ENCODE peak calls at places on chromosomes 7 and 10, in ten cellular contexts. D, Y, O, I, Z, G, Q, A, T and N are unnamed samples.

GRCh38 chr7:137390076-137390475 is 46.5 kb upstream of the PTN start:
- DNase-seq in D (no peak), Y (no peak), O (no peak), I (no peak), Z (no peak), G (peak), Q (no peak), A (no peak), T (no peak), N (no peak)

GRCh38 chr7:19754521-19755116 is 18.8 kb downstream of the TMEM196 start:
- DNase-seq in D (no peak), Y (no peak), O (peak), I (peak), Z (peak), G (peak), Q (peak), A (peak), T (peak), N (no peak)

GRCh38 chr7:137989127-137989526 is 12.8 kb downstream of the CREB3L2 start:
- DNase-seq in D (no peak), Y (no peak), O (peak), I (no peak), Z (no peak), G (no peak), Q (no peak), A (no peak), T (no peak), N (no peak)

GRCh38 chr7:24836084-24836483 is 78.8 kb upstream of the GSDME start:
- DNase-seq in D (no peak), Y (no peak), O (no peak), I (no peak), Z (no peak), G (no peak), Q (no peak), A (no peak), T (no peak), N (no peak)

GRCh38 chr7:83162402-83163256 is at the start of gene PCLO:
- DNase-seq in D (peak), Y (peak), O (peak), I (peak), Z (peak), G (peak), Q (peak), A (peak), T (peak), N (peak)

GRCh38 chr10:98892523-98892922 is 343.1 kb downstream of the HPSE2 start:
- DNase-seq in D (no peak), Y (no peak), O (no peak), I (no peak), Z (no peak), G (no peak), Q (no peak), A (no peak), T (no peak), N (no peak)

GRCh38 chr10:35335133-35335532 is 1.2 kb upstream of the CCNY start:
- DNase-seq in D (no peak), Y (no peak), O (no peak), I (no peak), Z (no peak), G (no peak), Q (no peak), A (no peak), T (no peak), N (no peak)

GRCh38 chr7:127689194-127689772 is 37.3 kb downstream of the SND1 start:
- DNase-seq in D (no peak), Y (no peak), O (no peak), I (no peak), Z (no peak), G (no peak), Q (no peak), A (no peak), T (no peak), N (no peak)

GRCh38 chr7:141563956-141564623 is 12.9 kb downstream of the AGK start:
- DNase-seq in D (no peak), Y (no peak), O (no peak), I (no peak), Z (no peak), G (no peak), Q (no peak), A (no peak), T (no peak), N (no peak)

GRCh38 chr7:66281678-66282593 is 76.8 kb downstream of the TPST1 start:
- DNase-seq in D (no peak), Y (no peak), O (peak), I (no peak), Z (peak), G (no peak), Q (no peak), A (no peak), T (peak), N (no peak)